ENCODE peak calls at places on chromosomes 3 and 15, in five cellular contexts. One of them, this sample, is unnamed.

GRCh38 chr3:98602078-98602678 is 8.8 kb upstream of the CPOX start:
- DNase-seq in stomach: peak; percentile 41
- DNase-seq in fibroblast of lung: peak; percentile 83
- DNase-seq in colonic mucosa: no peak
- DNase-seq in left ventricle myocardium inferior: no peak
- DNase-seq in this sample: no peak

GRCh38 chr3:172625404-172625803 is 85.5 kb downstream of the NCEH1 start:
- DNase-seq in stomach: no peak
- DNase-seq in fibroblast of lung: peak; percentile 68
- DNase-seq in colonic mucosa: no peak
- DNase-seq in left ventricle myocardium inferior: no peak
- DNase-seq in this sample: no peak

GRCh38 chr3:39427506-39427905 is 21.0 kb downstream of the RPSA start:
- DNase-seq in stomach: no peak
- DNase-seq in fibroblast of lung: no peak
- DNase-seq in colonic mucosa: no peak
- DNase-seq in left ventricle myocardium inferior: no peak
- DNase-seq in this sample: no peak

GRCh38 chr15:59594493-59594942 is 17.1 kb upstream of the GCNT3 start:
- DNase-seq in stomach: no peak
- DNase-seq in fibroblast of lung: peak; percentile 50
- DNase-seq in colonic mucosa: peak; percentile 72
- DNase-seq in left ventricle myocardium inferior: no peak
- DNase-seq in this sample: no peak

GRCh38 chr3:14393440-14394111 is 8.8 kb upstream of the SLC6A6 start:
- DNase-seq in stomach: no peak
- DNase-seq in fibroblast of lung: no peak
- DNase-seq in colonic mucosa: no peak
- DNase-seq in left ventricle myocardium inferior: no peak
- DNase-seq in this sample: no peak

GRCh38 chr3:139674585-139675260 is 3.0 kb downstream of the NMNAT3 start:
- DNase-seq in stomach: no peak
- DNase-seq in fibroblast of lung: no peak
- DNase-seq in colonic mucosa: no peak
- DNase-seq in left ventricle myocardium inferior: no peak
- DNase-seq in this sample: no peak

GRCh38 chr3:31161889-31162288 is 267.4 kb upstream of the GADL1 start:
- DNase-seq in stomach: no peak
- DNase-seq in fibroblast of lung: no peak
- DNase-seq in colonic mucosa: no peak
- DNase-seq in left ventricle myocardium inferior: no peak
- DNase-seq in this sample: no peak

GRCh38 chr3:86930831-86931230 is 60.1 kb downstream of the VGLL3 start:
- DNase-seq in stomach: no peak
- DNase-seq in fibroblast of lung: no peak
- DNase-seq in colonic mucosa: no peak
- DNase-seq in left ventricle myocardium inferior: no peak
- DNase-seq in this sample: no peak

GRCh38 chr15:58407366-58407765 is 24.4 kb upstream of the LIPC start:
- DNase-seq in stomach: no peak
- DNase-seq in fibroblast of lung: no peak
- DNase-seq in colonic mucosa: no peak
- DNase-seq in left ventricle myocardium inferior: no peak
- DNase-seq in this sample: no peak

GRCh38 chr15:62809968-62810260 is 232.6 kb upstream of the TPM1 start:
- DNase-seq in stomach: no peak
- DNase-seq in fibroblast of lung: no peak
- DNase-seq in colonic mucosa: no peak
- DNase-seq in left ventricle myocardium inferior: no peak
- DNase-seq in this sample: no peak

GRCh38 chr3:165259518-165260193 is 63.5 kb upstream of the SLITRK3 start:
- DNase-seq in stomach: no peak
- DNase-seq in fibroblast of lung: peak; percentile 61
- DNase-seq in colonic mucosa: no peak
- DNase-seq in left ventricle myocardium inferior: no peak
- DNase-seq in this sample: no peak

GRCh38 chr3:177591371-177591770 is 394.1 kb upstream of the TBL1XR1 start:
- DNase-seq in stomach: no peak
- DNase-seq in fibroblast of lung: no peak
- DNase-seq in colonic mucosa: no peak
- DNase-seq in left ventricle myocardium inferior: no peak
- DNase-seq in this sample: no peak

GRCh38 chr15:42494998-42495360 is 455 bp upstream of the SNAP23 start:
- DNase-seq in stomach: peak; percentile 47
- DNase-seq in fibroblast of lung: peak; percentile 63
- DNase-seq in colonic mucosa: peak; percentile 93
- DNase-seq in left ventricle myocardium inferior: no peak
- DNase-seq in this sample: no peak

GRCh38 chr3:194871143-194871863 is 185.6 kb downstream of the FAM43A start:
- DNase-seq in stomach: peak; percentile 57
- DNase-seq in fibroblast of lung: peak; percentile 82
- DNase-seq in colonic mucosa: peak; percentile 84
- DNase-seq in left ventricle myocardium inferior: peak; percentile 53
- DNase-seq in this sample: no peak

GRCh38 chr3:16147226-16147625 is 27.3 kb upstream of the GALNT15 start:
- DNase-seq in stomach: no peak
- DNase-seq in fibroblast of lung: peak; percentile 48
- DNase-seq in colonic mucosa: no peak
- DNase-seq in left ventricle myocardium inferior: no peak
- DNase-seq in this sample: no peak

GRCh38 chr15:71115567-71116351 is 488 bp downstream of the THSD4 start:
- DNase-seq in stomach: peak; percentile 66
- DNase-seq in fibroblast of lung: peak; percentile 59
- DNase-seq in colonic mucosa: peak; percentile 72
- DNase-seq in left ventricle myocardium inferior: peak; percentile 56
- DNase-seq in this sample: no peak

GRCh38 chr15:48440084-48440483 is 108.9 kb downstream of the DUT start:
- DNase-seq in stomach: no peak
- DNase-seq in fibroblast of lung: peak; percentile 90
- DNase-seq in colonic mucosa: no peak
- DNase-seq in left ventricle myocardium inferior: peak; percentile 29
- DNase-seq in this sample: no peak

GRCh38 chr15:69576035-69576526 is 123.5 kb downstream of the RPLP1 start:
- DNase-seq in stomach: peak; percentile 74
- DNase-seq in fibroblast of lung: peak; percentile 10
- DNase-seq in colonic mucosa: peak; percentile 81
- DNase-seq in left ventricle myocardium inferior: peak; percentile 47
- DNase-seq in this sample: no peak

GRCh38 chr3:31550452-31551251 is 17.9 kb downstream of the STT3B start:
- DNase-seq in stomach: no peak
- DNase-seq in fibroblast of lung: peak; percentile 40
- DNase-seq in colonic mucosa: no peak
- DNase-seq in left ventricle myocardium inferior: no peak
- DNase-seq in this sample: no peak

GRCh38 chr15:70875001-70875782 is 17.0 kb downstream of the THAP10 start:
- DNase-seq in stomach: no peak
- DNase-seq in fibroblast of lung: peak; percentile 76
- DNase-seq in colonic mucosa: no peak
- DNase-seq in left ventricle myocardium inferior: no peak
- DNase-seq in this sample: no peak

GRCh38 chr15:76235186-76235826 is 76.0 kb downstream of the ETFA start:
- DNase-seq in stomach: no peak
- DNase-seq in fibroblast of lung: peak; percentile 60
- DNase-seq in colonic mucosa: no peak
- DNase-seq in left ventricle myocardium inferior: no peak
- DNase-seq in this sample: peak; percentile 10

GRCh38 chr3:150376001-150376848 is 31.9 kb upstream of the TSC22D2 start:
- DNase-seq in stomach: no peak
- DNase-seq in fibroblast of lung: peak; percentile 95
- DNase-seq in colonic mucosa: no peak
- DNase-seq in left ventricle myocardium inferior: no peak
- DNase-seq in this sample: no peak

GRCh38 chr3:36197176-36197575 is 183.1 kb upstream of the STAC start:
- DNase-seq in stomach: no peak
- DNase-seq in fibroblast of lung: no peak
- DNase-seq in colonic mucosa: no peak
- DNase-seq in left ventricle myocardium inferior: no peak
- DNase-seq in this sample: no peak

GRCh38 chr3:170585937-170586310 is at the start of gene SLC7A14:
- DNase-seq in stomach: no peak
- DNase-seq in fibroblast of lung: no peak
- DNase-seq in colonic mucosa: no peak
- DNase-seq in left ventricle myocardium inferior: no peak
- DNase-seq in this sample: no peak

GRCh38 chr3:19060404-19060803 is 87.9 kb upstream of the KCNH8 start:
- DNase-seq in stomach: no peak
- DNase-seq in fibroblast of lung: no peak
- DNase-seq in colonic mucosa: no peak
- DNase-seq in left ventricle myocardium inferior: no peak
- DNase-seq in this sample: no peak

GRCh38 chr3:149662240-149662887 is 4.5 kb upstream of the WWTR1 start:
- DNase-seq in stomach: no peak
- DNase-seq in fibroblast of lung: peak; percentile 55
- DNase-seq in colonic mucosa: no peak
- DNase-seq in left ventricle myocardium inferior: no peak
- DNase-seq in this sample: no peak

GRCh38 chr3:183377307-183377959 is 51.0 kb downstream of the MCF2L2 start:
- DNase-seq in stomach: no peak
- DNase-seq in fibroblast of lung: no peak
- DNase-seq in colonic mucosa: no peak
- DNase-seq in left ventricle myocardium inferior: no peak
- DNase-seq in this sample: no peak

GRCh38 chr3:129211772-129212171 is 28.1 kb upstream of the CNBP start:
- DNase-seq in stomach: peak; percentile 86
- DNase-seq in fibroblast of lung: peak; percentile 83
- DNase-seq in colonic mucosa: peak; percentile 93
- DNase-seq in left ventricle myocardium inferior: peak; percentile 67
- DNase-seq in this sample: no peak

GRCh38 chr3:171878441-171879225 is 35.5 kb downstream of the TMEM212 start:
- DNase-seq in stomach: no peak
- DNase-seq in fibroblast of lung: peak; percentile 64
- DNase-seq in colonic mucosa: no peak
- DNase-seq in left ventricle myocardium inferior: no peak
- DNase-seq in this sample: no peak

GRCh38 chr15:48493084-48493762 is 152.3 kb downstream of the FBN1 start:
- DNase-seq in stomach: no peak
- DNase-seq in fibroblast of lung: peak; percentile 95
- DNase-seq in colonic mucosa: no peak
- DNase-seq in left ventricle myocardium inferior: no peak
- DNase-seq in this sample: no peak

GRCh38 chr3:123431658-123432323 is 17.1 kb downstream of the ADCY5 start:
- DNase-seq in stomach: no peak
- DNase-seq in fibroblast of lung: no peak
- DNase-seq in colonic mucosa: peak; percentile 61
- DNase-seq in left ventricle myocardium inferior: no peak
- DNase-seq in this sample: no peak

DNA sequence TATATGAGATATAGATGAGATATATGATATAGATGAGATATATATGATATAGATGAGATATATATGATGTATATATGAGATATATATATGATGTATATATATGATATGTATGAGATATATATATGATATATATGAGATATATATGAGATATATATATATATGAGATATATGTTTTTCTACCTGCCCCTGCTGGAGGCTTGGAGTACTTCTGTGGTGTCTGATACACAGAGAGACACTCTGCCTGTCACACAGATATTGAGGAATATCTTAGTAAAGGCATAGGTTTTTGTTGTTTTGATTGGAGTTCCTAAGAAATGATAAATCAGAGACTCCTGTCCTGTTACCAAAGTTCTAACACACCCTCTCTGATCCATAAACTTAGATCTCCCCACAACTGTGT is 43.0 kb downstream of the TMEM41A start:
- DNase-seq in stomach: no peak
- DNase-seq in fibroblast of lung: no peak
- DNase-seq in colonic mucosa: no peak
- DNase-seq in left ventricle myocardium inferior: no peak
- DNase-seq in this sample: no peak
- TF ChIP-seq CTCF in stomach: no peak
- TF ChIP-seq CTCF in fibroblast of lung: peak; percentile 20
- TF ChIP-seq CTCF in colonic mucosa: no peak
- TF ChIP-seq CTCF in left ventricle myocardium inferior: peak; percentile 7
- TF ChIP-seq CTCF in this sample: peak; percentile 15

DNA sequence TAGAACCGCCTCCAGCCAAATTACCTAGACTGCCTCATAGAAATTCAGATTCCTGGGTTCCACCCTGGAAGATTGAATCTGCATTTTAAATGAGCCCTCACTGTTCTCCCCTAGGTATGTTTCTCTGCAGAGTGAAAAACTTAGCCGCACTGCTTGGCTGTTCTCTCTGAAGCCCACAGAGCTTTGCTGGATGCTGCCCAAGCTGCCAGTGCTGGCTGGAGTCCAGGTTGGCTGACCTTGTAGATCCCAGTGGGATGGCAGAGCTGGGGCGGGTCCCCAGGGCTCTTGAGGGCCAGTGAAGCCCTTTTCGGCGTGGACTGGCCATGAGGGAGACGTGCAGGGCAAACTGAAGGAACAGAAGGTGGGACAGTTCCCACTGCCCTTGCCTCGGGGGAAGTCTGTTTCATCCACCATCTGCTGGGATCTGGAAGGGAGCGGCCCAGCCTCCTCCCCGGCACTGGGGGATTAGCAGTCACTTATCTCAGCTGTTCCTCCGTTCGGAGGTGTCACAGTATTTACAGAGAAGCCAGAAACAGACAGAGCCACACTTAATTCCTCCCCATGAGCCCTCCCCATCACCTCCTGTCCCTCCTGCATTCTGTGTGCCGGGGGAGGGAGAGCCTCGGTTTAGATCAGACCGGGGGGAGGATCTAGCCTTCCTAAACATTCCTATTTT is 3.9 kb upstream of the ACTC1 start:
- DNase-seq in stomach: peak; percentile 55
- DNase-seq in fibroblast of lung: peak; percentile 29
- DNase-seq in colonic mucosa: no peak
- DNase-seq in left ventricle myocardium inferior: peak; percentile 85
- DNase-seq in this sample: no peak
- H3K4me3 ChIP-seq in stomach: no peak overlapping the region
- H3K4me3 ChIP-seq in fibroblast of lung: no peak overlapping the region
- H3K4me3 ChIP-seq in colonic mucosa: no peak overlapping the region
- H3K4me3 ChIP-seq in left ventricle myocardium inferior: peak overlapping the region; percentile 45
- H3K4me3 ChIP-seq in this sample: no peak overlapping the region

GRCh38 chr3:32685604-32686185 is 707 bp downstream of the CNOT10 start:
- DNase-seq in stomach: no peak
- DNase-seq in fibroblast of lung: peak; percentile 23
- DNase-seq in colonic mucosa: no peak
- DNase-seq in left ventricle myocardium inferior: no peak
- DNase-seq in this sample: peak; percentile 12
- TF ChIP-seq CTCF in stomach: no peak
- TF ChIP-seq CTCF in fibroblast of lung: no peak
- TF ChIP-seq CTCF in colonic mucosa: no peak
- TF ChIP-seq CTCF in left ventricle myocardium inferior: no peak
- TF ChIP-seq CTCF in this sample: no peak

GRCh38 chr3:58575986-58576652 is 1.1 kb downstream of the FAM107A start:
- DNase-seq in stomach: no peak
- DNase-seq in fibroblast of lung: no peak
- DNase-seq in colonic mucosa: no peak
- DNase-seq in left ventricle myocardium inferior: no peak
- DNase-seq in this sample: no peak

GRCh38 chr3:58573638-58574037 is 3.6 kb downstream of the FAM107A start:
- DNase-seq in stomach: no peak
- DNase-seq in fibroblast of lung: peak; percentile 49
- DNase-seq in colonic mucosa: no peak
- DNase-seq in left ventricle myocardium inferior: no peak
- DNase-seq in this sample: no peak

GRCh38 chr3:58576716-58577115 is 475 bp downstream of the FAM107A start:
- DNase-seq in stomach: no peak
- DNase-seq in fibroblast of lung: no peak
- DNase-seq in colonic mucosa: no peak
- DNase-seq in left ventricle myocardium inferior: no peak
- DNase-seq in this sample: no peak

GRCh38 chr3:58572634-58573230 is 4.5 kb downstream of the FAM107A start:
- DNase-seq in stomach: no peak
- DNase-seq in fibroblast of lung: no peak
- DNase-seq in colonic mucosa: no peak
- DNase-seq in left ventricle myocardium inferior: no peak
- DNase-seq in this sample: no peak

GRCh38 chr3:58574682-58575081 is 2.5 kb downstream of the FAM107A start:
- DNase-seq in stomach: no peak
- DNase-seq in fibroblast of lung: no peak
- DNase-seq in colonic mucosa: no peak
- DNase-seq in left ventricle myocardium inferior: no peak
- DNase-seq in this sample: no peak
- H3K4me3 ChIP-seq in stomach: peak overlapping the region; percentile 14
- H3K4me3 ChIP-seq in fibroblast of lung: no peak overlapping the region
- H3K4me3 ChIP-seq in colonic mucosa: no peak overlapping the region
- H3K4me3 ChIP-seq in left ventricle myocardium inferior: peak overlapping the region; percentile 69
- H3K4me3 ChIP-seq in this sample: no peak overlapping the region